ENCODE peak calls at places on chromosomes 4 and X, in six cellular contexts. C, V, T, Z, O and K are unnamed samples.

GRCh38 chr4:14887842-14888433 is 114.3 kb upstream of the CPEB2 start:
- DNase-seq in C (no peak), V (no peak), T (no peak), Z (no peak), O (no peak), K (no peak)

GRCh38 chr4:6626066-6626465 is 14.4 kb upstream of the MRFAP1 start:
- DNase-seq in C (no peak), V (no peak), T (no peak), Z (no peak), O (no peak), K (no peak)

GRCh38 chrX:38618152-38618551 is 56.8 kb downstream of the TSPAN7 start:
- DNase-seq in C (no peak), V (no peak), T (no peak), Z (no peak), O (no peak), K (no peak)

GRCh38 chrX:115058276-115058675 is 40.9 kb upstream of the IL13RA2 start:
- DNase-seq in C (no peak), V (no peak), T (no peak), Z (no peak), O (no peak), K (no peak)

GRCh38 chr4:8217871-8218270 is 18.8 kb downstream of the SH3TC1 start:
- DNase-seq in C (no peak), V (no peak), T (no peak), Z (no peak), O (no peak), K (no peak)

GRCh38 chrX:29890646-29891200 is 324.6 kb upstream of the MAGEB2 start:
- DNase-seq in C (no peak), V (no peak), T (no peak), Z (no peak), O (no peak), K (no peak)

GRCh38 chr4:58313444-58313843 is 1203.3 kb upstream of the IGFBP7 start:
- DNase-seq in C (no peak), V (no peak), T (no peak), Z (no peak), O (no peak), K (no peak)

GRCh38 chr4:181661090-181661489 is 582.1 kb upstream of the TENM3 start:
- DNase-seq in C (no peak), V (no peak), T (no peak), Z (no peak), O (no peak), K (no peak)

GRCh38 chr4:141457653-141458052 is 178.7 kb upstream of the IL15 start:
- DNase-seq in C (no peak), V (no peak), T (no peak), Z (no peak), O (no peak), K (no peak)

GRCh38 chr4:121953860-121954259 is 2.0 kb upstream of the TRPC3 start:
- DNase-seq in C (no peak), V (no peak), T (no peak), Z (no peak), O (no peak), K (no peak)

GRCh38 chrX:9642270-9642995 is 123.2 kb downstream of the GPR143 start:
- DNase-seq in C (no peak), V (no peak), T (no peak), Z (no peak), O (no peak), K (no peak)

GRCh38 chr4:80566203-80566872 is 230.8 kb downstream of the CFAP299 start:
- DNase-seq in C (no peak), V (no peak), T (no peak), Z (no peak), O (no peak), K (no peak)

GRCh38 chr4:168449740-168450442 is 30.4 kb downstream of the DDX60L start:
- DNase-seq in C (no peak), V (no peak), T (no peak), Z (no peak), O (peak), K (peak)

GRCh38 chr4:7226464-7226863 is 34.1 kb downstream of the SORCS2 start:
- DNase-seq in C (no peak), V (no peak), T (peak), Z (no peak), O (no peak), K (no peak)

GRCh38 chr4:133621628-133622027 is 472.5 kb downstream of the PCDH10 start:
- DNase-seq in C (no peak), V (no peak), T (no peak), Z (no peak), O (no peak), K (no peak)

GRCh38 chr4:21742326-21742725 is 206.2 kb downstream of the KCNIP4 start:
- DNase-seq in C (no peak), V (no peak), T (no peak), Z (no peak), O (no peak), K (no peak)

GRCh38 chr4:44961001-44961755 is 234.8 kb upstream of the GNPDA2 start:
- DNase-seq in C (no peak), V (no peak), T (no peak), Z (no peak), O (no peak), K (no peak)

GRCh38 chrX:129679856-129680255 is 25.1 kb upstream of the APLN start:
- DNase-seq in C (no peak), V (no peak), T (no peak), Z (no peak), O (no peak), K (no peak)

GRCh38 chr4:157514711-157515110 is 294.2 kb downstream of the GRIA2 start:
- DNase-seq in C (no peak), V (peak), T (peak), Z (peak), O (no peak), K (no peak)

GRCh38 chr4:31059753-31060522 is 339.8 kb downstream of the PCDH7 start:
- DNase-seq in C (no peak), V (no peak), T (no peak), Z (no peak), O (no peak), K (no peak)

GRCh38 chrX:44017726-44018125 is 44.5 kb upstream of the NDP start:
- DNase-seq in C (no peak), V (no peak), T (no peak), Z (no peak), O (no peak), K (no peak)

GRCh38 chr4:108433832-108434231 is 186.5 kb upstream of the RPL34 start:
- DNase-seq in C (no peak), V (no peak), T (no peak), Z (no peak), O (no peak), K (no peak)

GRCh38 chr4:31417051-31417450 is 696.9 kb downstream of the PCDH7 start:
- DNase-seq in C (no peak), V (no peak), T (no peak), Z (no peak), O (no peak), K (no peak)

GRCh38 chrX:77953708-77954107 is 15.7 kb downstream of the PGAM4 start:
- DNase-seq in C (no peak), V (no peak), T (no peak), Z (no peak), O (peak), K (no peak)

GRCh38 chr4:139817657-139818452 is 152.2 kb downstream of the MGST2 start:
- DNase-seq in C (no peak), V (no peak), T (no peak), Z (no peak), O (no peak), K (no peak)

GRCh38 chr4:22676058-22676457 is 16.7 kb upstream of the GBA3 start:
- DNase-seq in C (no peak), V (no peak), T (no peak), Z (no peak), O (no peak), K (no peak)

GRCh38 chrX:25029288-25029687 is 13.5 kb upstream of the ARX start:
- DNase-seq in C (no peak), V (no peak), T (no peak), Z (no peak), O (no peak), K (no peak)

GRCh38 chr4:138035781-138036258 is 206.3 kb downstream of the SLC7A11 start:
- DNase-seq in C (peak), V (no peak), T (peak), Z (peak), O (peak), K (peak)

GRCh38 chrX:22194207-22194606 is 78.5 kb upstream of the CBLL2 start:
- DNase-seq in C (no peak), V (no peak), T (no peak), Z (no peak), O (no peak), K (no peak)

GRCh38 chr4:153234923-153235322 is 30.7 kb downstream of the TRIM2 start:
- DNase-seq in C (no peak), V (no peak), T (no peak), Z (no peak), O (no peak), K (no peak)

GRCh38 chrX:1442016-1442665 is 10.6 kb downstream of the ASMTL start:
- DNase-seq in C (no peak), V (no peak), T (no peak), Z (no peak), O (no peak), K (no peak)

GRCh38 chrX:41734530-41734929 is 10.5 kb downstream of the GPR82 start:
- DNase-seq in C (no peak), V (no peak), T (peak), Z (peak), O (peak), K (no peak)

GRCh38 chr4:164937576-164938270 is 39.7 kb downstream of the TRIM61 start:
- DNase-seq in C (peak), V (no peak), T (no peak), Z (peak), O (no peak), K (peak)
- TF ChIP-seq RAD21 in C (peak), V (peak), T (no peak), Z (no peak), O (no peak), K (no peak)

GRCh38 chr4:127533028-127533700 is 99.6 kb upstream of the INTU start:
- DNase-seq in C (no peak), V (no peak), T (no peak), Z (no peak), O (no peak), K (peak)
- TF ChIP-seq CHD2 in C (no peak), V (no peak), T (no peak), Z (no peak), O (no peak), K (no peak)

GRCh38 chr4:167031534-167032156 is 202.6 kb downstream of the SPOCK3 start:
- DNase-seq in C (no peak), V (no peak), T (no peak), Z (no peak), O (no peak), K (no peak)

GRCh38 chr4:167032876-167033275 is 201.4 kb downstream of the SPOCK3 start:
- DNase-seq in C (no peak), V (no peak), T (no peak), Z (no peak), O (no peak), K (no peak)

GRCh38 chr4:167034983-167035382 is 199.3 kb downstream of the SPOCK3 start:
- DNase-seq in C (no peak), V (no peak), T (no peak), Z (no peak), O (no peak), K (no peak)

DNA sequence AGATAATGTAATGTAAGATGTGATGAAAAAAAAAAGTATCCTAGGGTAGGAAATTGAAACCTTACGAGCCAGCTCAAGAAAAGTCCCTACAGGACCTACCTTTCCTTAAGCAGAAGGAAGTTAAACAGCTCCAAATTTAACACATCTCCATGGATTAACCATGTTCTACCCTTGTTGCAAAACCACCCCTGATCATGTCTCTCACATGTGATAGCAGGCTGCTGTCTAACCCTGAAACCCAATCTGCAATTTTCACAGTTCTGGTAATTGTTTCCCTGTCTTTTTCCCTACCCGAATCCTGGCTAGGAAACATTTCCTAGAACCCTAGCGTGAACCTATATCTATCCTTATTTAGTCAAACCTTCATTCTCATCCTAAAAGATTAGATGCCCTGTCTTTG is 198.9 kb downstream of the SPOCK3 start:
- DNase-seq in C (no peak), V (no peak), T (no peak), Z (no peak), O (no peak), K (no peak)
- TF ChIP-seq RAD21 in C (no peak), V (no peak), T (no peak), Z (no peak), O (no peak), K (no peak)

GRCh38 chr4:25178838-25179261 is 18.6 kb upstream of the SEPSECS start:
- DNase-seq in C (no peak), V (no peak), T (no peak), Z (peak), O (no peak), K (no peak)

GRCh38 chr4:25177147-25177546 is 16.9 kb upstream of the SEPSECS start:
- DNase-seq in C (no peak), V (no peak), T (no peak), Z (no peak), O (no peak), K (no peak)

GRCh38 chr4:25172964-25173917 is 13.0 kb upstream of the SEPSECS start:
- DNase-seq in C (no peak), V (no peak), T (no peak), Z (no peak), O (peak), K (peak)

GRCh38 chr4:25171451-25171850 is 11.2 kb upstream of the SEPSECS start:
- DNase-seq in C (no peak), V (no peak), T (no peak), Z (no peak), O (no peak), K (no peak)

DNA sequence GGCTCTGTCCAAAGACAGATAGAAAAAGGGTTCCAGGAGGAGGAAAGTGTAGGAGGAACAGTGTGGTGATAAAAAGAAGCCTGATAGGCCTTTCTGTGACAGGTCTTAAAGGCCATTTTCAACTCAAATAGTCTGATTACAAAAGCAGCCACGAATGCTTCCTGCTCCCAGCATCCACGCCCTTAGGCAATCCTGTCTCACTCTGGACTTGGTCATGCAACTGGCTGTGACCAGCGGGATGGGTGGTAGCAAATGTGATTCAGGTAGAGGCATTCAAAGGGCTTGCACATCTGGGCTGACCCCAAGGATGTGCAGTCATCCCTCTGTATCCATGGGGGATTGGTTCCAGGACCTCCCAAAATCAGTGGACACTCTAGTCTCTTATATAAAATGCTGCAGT is 14.4 kb upstream of the SEPSECS start:
- DNase-seq in C (no peak), V (no peak), T (no peak), Z (no peak), O (no peak), K (no peak)
- TF ChIP-seq CHD2 in C (no peak), V (no peak), T (no peak), Z (no peak), O (no peak), K (no peak)

GRCh38 chrX:13845721-13846378 is 29.0 kb upstream of the GPM6B start:
- DNase-seq in C (no peak), V (no peak), T (no peak), Z (no peak), O (no peak), K (no peak)
- TF ChIP-seq RAD21 in C (no peak), V (no peak), T (no peak), Z (no peak), O (no peak), K (no peak)

DNA sequence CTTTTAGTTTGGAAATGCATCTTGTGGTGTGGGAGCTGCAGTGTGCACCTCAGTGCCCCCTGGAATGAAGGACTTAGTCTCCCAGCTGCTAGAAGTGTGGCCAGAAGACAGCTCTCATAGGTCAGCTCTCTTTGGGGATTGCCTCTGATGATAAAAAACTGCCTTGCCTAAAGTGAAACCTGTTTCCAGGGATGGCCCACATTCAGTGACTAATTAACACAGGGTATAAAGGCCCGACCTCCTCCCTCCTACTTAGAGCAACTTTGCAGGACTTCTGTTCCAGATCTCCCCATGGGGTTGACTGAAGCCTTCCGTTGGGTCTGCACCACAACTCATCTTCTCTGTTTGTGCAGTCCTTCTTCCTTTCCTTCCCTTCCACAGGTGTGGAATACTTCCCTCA is 53.2 kb downstream of the SPINK2 start:
- DNase-seq in C (no peak), V (no peak), T (no peak), Z (no peak), O (no peak), K (no peak)
- TF ChIP-seq CHD2 in C (no peak), V (no peak), T (no peak), Z (no peak), O (no peak), K (no peak)

DNA sequence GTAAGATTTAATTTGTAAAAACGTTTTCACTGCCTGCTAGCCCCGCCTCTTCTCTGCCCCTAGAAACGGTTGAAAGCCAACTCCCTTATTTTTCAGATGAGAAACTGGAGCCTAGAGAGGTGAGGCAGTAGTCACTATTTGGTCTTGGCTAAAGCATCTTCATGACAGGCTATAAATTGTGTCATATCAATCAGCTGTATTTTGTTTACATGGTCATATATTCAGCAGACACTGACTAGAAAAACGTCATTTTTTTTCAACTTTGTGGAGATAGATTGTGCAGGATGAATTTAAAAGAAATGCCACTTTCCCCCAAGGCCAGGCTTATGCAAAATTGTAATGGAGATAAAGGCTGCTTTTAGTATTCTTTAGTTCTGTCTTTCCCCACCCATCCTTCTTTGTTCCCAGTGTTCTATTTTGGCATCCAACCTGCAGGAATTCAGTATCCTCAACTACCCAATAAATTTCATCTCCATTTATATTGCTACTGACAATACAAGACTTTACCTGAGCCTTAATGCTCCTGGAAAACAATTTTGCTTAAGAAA is 319.6 kb downstream of the SH2D1A start:
- DNase-seq in C (no peak), V (no peak), T (no peak), Z (no peak), O (no peak), K (no peak)
- TF ChIP-seq RAD21 in C (no peak), V (no peak), T (no peak), Z (no peak), O (no peak), K (no peak)

GRCh38 chr4:84855774-84856173 is 110.7 kb downstream of the WDFY3 start:
- DNase-seq in C (no peak), V (no peak), T (no peak), Z (peak), O (no peak), K (no peak)

GRCh38 chr4:84852081-84852480 is 114.4 kb downstream of the WDFY3 start:
- DNase-seq in C (no peak), V (no peak), T (no peak), Z (no peak), O (no peak), K (no peak)

GRCh38 chr4:84862064-84862463 is 104.4 kb downstream of the WDFY3 start:
- DNase-seq in C (no peak), V (no peak), T (no peak), Z (no peak), O (no peak), K (no peak)

GRCh38 chr4:84856468-84856867 is 110.0 kb downstream of the WDFY3 start:
- DNase-seq in C (no peak), V (no peak), T (no peak), Z (no peak), O (no peak), K (no peak)

GRCh38 chr4:84857296-84857695 is 109.2 kb downstream of the WDFY3 start:
- DNase-seq in C (no peak), V (no peak), T (no peak), Z (no peak), O (no peak), K (no peak)
- TF ChIP-seq CHD2 in C (no peak), V (no peak), T (no peak), Z (no peak), O (no peak), K (no peak)